ENCODE peak calls at places on chromosome 2, in six cellular contexts. F is upper lobe of right lung, R is cardiac muscle cell, C is body of pancreas, X is IMR-90, V is PC-3. O is an unnamed sample.
A peak's percentile ranks its signal among the peaks of the same experiment; 100 is the strongest.

GRCh38 chr2:112583497-112584133 is 794 bp upstream of the CHCHD5 start:
- DNase-seq in F (no peak), R (no peak), C (no peak), X (no peak), V (peak; percentile 32), O (peak; percentile 9)

GRCh38 chr2:113084249-113085000 is 16.7 kb downstream of the IL1F10 start:
- DNase-seq in X (no peak), R (no peak), F (no peak), C (no peak), V (peak; percentile 60), O (peak; percentile 72)

GRCh38 chr2:140734992-140735391 is 1395.8 kb downstream of the LRP1B start:
- DNase-seq in C (no peak), V (peak; percentile 35), X (no peak), R (no peak), F (no peak), O (no peak)

GRCh38 chr2:239963646-239964205 is 61.4 kb downstream of the NDUFA10 start:
- DNase-seq in X (no peak), R (no peak), V (no peak), C (peak; percentile 5), F (peak; percentile 52), O (no peak)

GRCh38 chr2:20573611-20574422 is 77.1 kb downstream of the HS1BP3 start:
- DNase-seq in R (no peak), V (no peak), F (no peak), C (no peak), X (peak; percentile 89), O (no peak)

GRCh38 chr2:127985735-127986134 is 42.1 kb downstream of the SAP130 start:
- DNase-seq in C (no peak), V (no peak), R (no peak), X (no peak), F (no peak), O (no peak)

GRCh38 chr2:207252979-207253640 is 87.4 kb upstream of the KLF7 start:
- DNase-seq in V (no peak), X (peak; percentile 53), R (no peak), C (no peak), F (no peak), O (no peak)

GRCh38 chr2:22673501-22673900 is 711.5 kb upstream of the KLHL29 start:
- DNase-seq in R (no peak), C (no peak), V (no peak), F (no peak), X (no peak), O (no peak)

GRCh38 chr2:10094271-10094814 is 14.1 kb upstream of the CYS1 start:
- DNase-seq in F (no peak), R (no peak), C (no peak), V (no peak), X (no peak), O (no peak)

GRCh38 chr2:208363485-208363884 is 43.1 kb upstream of the PTH2R start:
- DNase-seq in C (no peak), F (no peak), X (peak; percentile 85), R (no peak), V (peak; percentile 77), O (peak; percentile 39)

DNA sequence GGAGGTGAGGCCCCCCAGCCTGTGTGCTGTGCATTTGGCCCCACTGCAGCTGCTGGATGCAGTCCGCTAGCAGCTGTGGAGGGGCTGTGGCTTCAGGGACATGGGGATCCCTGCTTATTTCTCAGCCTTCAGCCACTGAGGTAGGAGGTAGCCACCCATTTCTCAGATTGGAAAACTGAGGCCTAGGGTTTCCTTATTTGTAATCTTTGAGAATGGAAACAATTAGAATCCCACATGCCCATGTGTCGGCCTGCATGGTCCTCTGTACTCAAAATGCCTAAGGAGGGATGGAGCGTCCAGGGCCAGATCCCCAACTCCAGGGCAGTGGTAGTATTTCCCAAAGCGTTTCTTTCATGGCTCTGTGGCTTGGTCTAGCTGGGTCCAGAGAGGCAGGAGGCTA is 42.1 kb downstream of the TOGARAM2 start:
- DNase-seq in F (no peak), V (no peak), X (no peak), R (no peak), C (no peak), O (no peak)
- H3K4me3 ChIP-seq in F (no peak overlapping the region), V (no peak overlapping the region), X (no peak overlapping the region), R (no peak overlapping the region), C (no peak overlapping the region), O (no peak overlapping the region)

DNA sequence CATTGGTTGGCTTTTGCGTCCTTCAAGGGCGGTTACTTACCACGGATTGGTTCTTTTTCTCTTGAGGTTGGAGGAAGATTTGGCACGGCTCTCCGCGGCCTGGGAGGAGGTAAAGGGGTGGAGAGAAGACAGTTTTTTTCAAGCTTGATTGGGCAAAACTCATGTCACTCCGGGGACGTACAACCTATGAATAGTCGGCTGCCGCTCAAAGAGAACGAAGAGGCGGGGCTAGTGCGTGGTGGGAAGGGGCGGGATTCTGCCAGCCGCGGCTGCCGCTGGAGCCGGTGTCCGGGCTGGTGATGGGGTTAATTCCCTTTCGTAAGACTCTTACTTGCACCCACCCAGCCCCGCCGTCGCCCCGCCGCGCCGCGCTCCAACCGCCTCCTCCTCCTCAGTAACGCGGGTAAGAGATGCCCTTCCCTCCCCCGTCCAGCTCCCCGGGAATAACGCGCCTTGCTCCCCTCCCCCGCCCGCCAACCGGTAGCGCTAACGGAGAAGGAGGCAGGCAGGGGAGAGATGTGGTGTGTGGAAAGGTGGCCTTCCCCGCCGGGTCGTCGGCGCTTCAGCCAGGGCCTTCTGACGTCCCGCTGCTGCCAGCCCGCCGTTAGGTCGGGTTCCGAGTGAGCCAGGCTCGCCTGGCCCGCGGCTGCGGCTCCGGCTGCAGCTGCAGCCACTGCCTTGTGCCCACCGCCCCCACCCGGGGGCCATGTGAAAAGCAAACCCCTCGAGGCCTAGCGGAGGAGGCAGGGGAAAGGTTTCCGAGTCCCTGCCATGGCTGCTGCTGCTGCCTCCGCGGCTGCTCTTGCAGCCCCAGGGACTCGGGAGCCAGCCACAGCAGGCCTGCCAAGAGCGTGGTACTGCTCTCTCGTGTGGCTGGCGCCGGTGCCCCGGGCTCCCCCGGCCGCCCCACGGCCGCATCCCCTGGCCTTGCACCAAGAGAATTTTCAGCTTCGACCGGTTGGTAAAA is at the start of gene R3HDM1:
- DNase-seq in X (peak; percentile 100), R (peak; percentile 99), C (peak; percentile 99), V (peak; percentile 99), F (peak; percentile 96), O (peak; percentile 100)
- TF ChIP-seq CTCF in X (peak; percentile 29), R (no peak), C (no peak), V (peak; percentile 25), F (no peak), O (peak; percentile 8)

GRCh38 chr2:150476213-150476740 is 11.2 kb downstream of the RND3 start:
- DNase-seq in V (peak; percentile 2), F (no peak), C (no peak), R (no peak), X (peak; percentile 36), O (no peak)

GRCh38 chr2:150477347-150477746 is 10.1 kb downstream of the RND3 start:
- DNase-seq in F (no peak), X (peak; percentile 50), R (no peak), V (peak; percentile 60), C (peak; percentile 33), O (peak; percentile 50)

GRCh38 chr2:150478206-150478974 is 9.1 kb downstream of the RND3 start:
- DNase-seq in R (peak; percentile 33), F (no peak), C (no peak), V (peak; percentile 91), X (peak; percentile 31), O (peak; percentile 43)

GRCh38 chr2:150475479-150476212 is 11.8 kb downstream of the RND3 start:
- DNase-seq in F (no peak), V (peak; percentile 1), X (peak; percentile 23), R (no peak), C (no peak), O (no peak)

GRCh38 chr2:150476809-150477302 is 10.6 kb downstream of the RND3 start:
- DNase-seq in X (peak; percentile 28), C (no peak), R (peak; percentile 4), F (no peak), V (peak; percentile 7), O (no peak)
- H3K36me3 ChIP-seq in X (peaks cover 51% of the 10 kb centered on the region), C (no peaks in the 10 kb centered on the region), R (no peaks in the 10 kb centered on the region), F (peaks cover 6% of the 10 kb centered on the region), V (peaks cover 74% of the 10 kb centered on the region), O (peaks cover 15% of the 10 kb centered on the region)

DNA sequence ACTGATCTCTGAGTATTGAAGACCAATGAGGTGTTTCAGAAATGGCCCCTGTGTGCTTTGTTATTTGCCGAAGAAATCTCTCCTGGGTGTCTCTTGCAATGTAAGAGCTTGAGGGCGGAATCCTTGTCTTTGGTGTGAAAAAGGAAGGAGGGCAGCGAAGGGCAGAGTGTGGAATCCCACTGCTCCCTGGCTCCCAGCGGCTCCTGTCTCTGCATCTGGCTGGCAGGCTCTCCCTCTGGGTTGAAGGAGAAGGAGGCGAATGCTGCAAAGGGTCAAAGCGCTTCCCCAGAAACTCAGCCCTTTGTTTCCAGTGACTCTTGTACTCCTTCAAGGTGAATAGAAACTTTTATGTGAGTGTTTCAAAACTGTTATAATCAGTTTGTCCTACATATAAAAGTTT is 457.5 kb downstream of the CNTNAP5 start:
- DNase-seq in F (no peak), R (no peak), V (no peak), X (no peak), C (no peak), O (no peak)
- H3K4me3 ChIP-seq in F (no peak overlapping the region), R (no peak overlapping the region), V (no peak overlapping the region), X (no peak overlapping the region), C (no peak overlapping the region), O (no peak overlapping the region)

DNA sequence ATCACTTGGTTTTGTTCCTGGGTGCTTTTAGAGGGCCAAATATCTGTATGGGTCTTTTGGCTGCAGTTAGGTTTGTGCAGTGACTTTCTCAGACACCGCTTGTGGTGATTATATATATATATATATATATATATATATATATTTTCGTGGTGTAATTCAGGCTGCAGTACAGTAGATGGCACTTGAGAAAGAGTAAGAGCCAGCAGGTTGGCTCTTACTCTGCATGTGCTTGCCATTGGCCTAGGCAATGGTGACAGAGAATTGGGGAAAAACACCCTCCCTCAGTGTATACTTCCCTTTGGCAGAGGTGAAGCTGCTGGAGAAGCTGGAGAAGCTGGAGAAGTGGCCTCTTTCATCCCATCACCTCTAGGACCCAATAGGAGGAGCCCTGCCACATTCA is 22.2 kb upstream of the MYL1 start:
- DNase-seq in F (no peak), V (no peak), C (no peak), X (no peak), R (no peak), O (no peak)
- TF ChIP-seq CTCF in F (no peak), V (no peak), C (no peak), X (no peak), R (no peak), O (peak; percentile 11)

GRCh38 chr2:197499594-197500502 is at the start of the genes HSPD1 and HSPE1:
- DNase-seq in R (peak; percentile 99), F (peak; percentile 99), C (peak; percentile 98), X (peak; percentile 99), V (peak; percentile 99), O (peak; percentile 95)
- H3K36me3 ChIP-seq in R (peaks cover 35% of the 10 kb centered on the region), F (peaks cover 53% of the 10 kb centered on the region), C (no peaks in the 10 kb centered on the region), X (peaks cover 18% of the 10 kb centered on the region), V (peaks cover 71% of the 10 kb centered on the region), O (peaks cover 15% of the 10 kb centered on the region)